ENCODE peak calls at places on chromosomes 2 and 18, in nine cellular contexts. J, O, M, H, A, V, K, Z and N are unnamed samples.
A peak's percentile ranks its signal among the peaks of the same experiment; 100 is the strongest.

GRCh38 chr2:2326653-2327052 is 4.4 kb downstream of the MYT1L start:
- DNase-seq in Z (no peak), H (no peak), M (no peak), K (no peak), O (no peak), J (no peak), V (no peak), A (no peak), N (no peak)

GRCh38 chr2:55311444-55311870 is 42.4 kb upstream of the MTIF2 start:
- DNase-seq in Z (no peak), A (peak; percentile 29), M (no peak), O (no peak), K (no peak), H (peak; percentile 39), V (peak; percentile 57), J (no peak), N (no peak)

GRCh38 chr2:100708333-100708732 is 111.6 kb upstream of the NPAS2 start:
- DNase-seq in K (no peak), M (no peak), O (no peak), A (no peak), H (no peak), Z (no peak), J (no peak), V (no peak), N (no peak)

GRCh38 chr2:240732911-240733622 is 41.4 kb downstream of the AQP12A start:
- DNase-seq in O (no peak), H (no peak), V (no peak), K (no peak), M (no peak), Z (no peak), J (no peak), A (no peak), N (no peak)

GRCh38 chr2:44930274-44930826 is 11.2 kb upstream of the SIX3 start:
- DNase-seq in H (no peak), Z (no peak), J (no peak), K (no peak), M (no peak), V (peak; percentile 40), A (no peak), O (no peak), N (no peak)

GRCh38 chr18:49486617-49486958 is 446 bp downstream of the C18orf32 start:
- DNase-seq in H (no peak), M (peak; percentile 66), K (no peak), V (no peak), A (no peak), O (no peak), J (no peak), Z (no peak), N (no peak)

GRCh38 chr2:86025229-86025820 is 80.4 kb downstream of the POLR1A start:
- DNase-seq in O (no peak), A (no peak), K (no peak), J (no peak), H (no peak), Z (no peak), M (no peak), V (no peak), N (no peak)

GRCh38 chr2:72781500-72781899 is 44.3 kb downstream of the EXOC6B start:
- DNase-seq in A (no peak), V (no peak), O (no peak), H (no peak), M (no peak), J (no peak), K (no peak), Z (no peak), N (no peak)

GRCh38 chr2:17166506-17166905 is 351.7 kb downstream of the RAD51AP2 start:
- DNase-seq in Z (peak; percentile 67), O (no peak), J (no peak), A (no peak), H (no peak), M (no peak), V (no peak), K (no peak), N (no peak)

GRCh38 chr2:101501443-101501842 is 26.5 kb upstream of the RFX8 start:
- DNase-seq in M (no peak), Z (no peak), J (no peak), H (no peak), V (no peak), A (no peak), O (no peak), K (no peak), N (no peak)

GRCh38 chr2:104849618-104850097 is 4.3 kb upstream of the POU3F3 start:
- DNase-seq in O (no peak), K (no peak), V (no peak), H (peak; percentile 84), A (peak; percentile 72), J (no peak), Z (peak; percentile 69), M (no peak), N (peak; percentile 51)

GRCh38 chr18:30623401-30624065 is 419.0 kb downstream of the DSC3 start:
- DNase-seq in O (no peak), K (no peak), Z (no peak), H (no peak), A (no peak), M (no peak), J (no peak), V (no peak), N (no peak)

GRCh38 chr2:101440127-101440738 is 34.7 kb downstream of the RFX8 start:
- DNase-seq in J (no peak), V (no peak), A (no peak), M (no peak), H (no peak), K (no peak), O (no peak), Z (no peak), N (peak; percentile 25)

GRCh38 chr2:71710367-71710766 is 257.0 kb downstream of the DYSF start:
- DNase-seq in O (no peak), A (no peak), H (no peak), Z (no peak), K (no peak), V (no peak), J (no peak), M (no peak), N (no peak)

GRCh38 chr18:23929362-23929940 is 85.1 kb upstream of the TTC39C start:
- DNase-seq in J (no peak), V (no peak), K (no peak), O (no peak), M (no peak), A (no peak), H (no peak), Z (no peak), N (peak; percentile 59)

GRCh38 chr2:239589855-239590254 is 189.0 kb upstream of the HDAC4 start:
- DNase-seq in H (no peak), V (no peak), O (no peak), J (no peak), A (no peak), M (no peak), Z (no peak), K (no peak), N (no peak)

GRCh38 chr18:59005266-59005665 is 134.4 kb upstream of the SEC11C start:
- DNase-seq in K (peak; percentile 28), A (peak; percentile 33), M (no peak), Z (no peak), V (no peak), O (no peak), J (no peak), H (no peak), N (no peak)

GRCh38 chr2:73008261-73009159 is 63.0 kb downstream of the SFXN5 start:
- DNase-seq in Z (no peak), K (no peak), V (no peak), O (no peak), A (no peak), M (no peak), J (peak; percentile 25), H (no peak), N (no peak)

GRCh38 chr2:65371094-65371474 is 61.3 kb downstream of the SPRED2 start:
- DNase-seq in K (no peak), J (no peak), H (no peak), M (no peak), O (no peak), V (no peak), Z (no peak), A (no peak), N (no peak)

GRCh38 chr2:98459776-98460175 is 15.1 kb downstream of the INPP4A start:
- DNase-seq in M (no peak), J (peak; percentile 47), V (no peak), O (no peak), Z (no peak), K (no peak), H (peak; percentile 29), A (no peak), N (no peak)

GRCh38 chr18:49813071-49813320 is 337 bp downstream of the ACAA2 start:
- DNase-seq in K (peak; percentile 25), Z (no peak), V (peak; percentile 48), O (no peak), M (peak; percentile 59), J (no peak), A (peak; percentile 35), H (no peak), N (peak; percentile 71)

GRCh38 chr18:42114310-42114943 is 159.4 kb downstream of the PIK3C3 start:
- DNase-seq in Z (peak; percentile 57), O (no peak), K (peak; percentile 65), V (peak; percentile 22), M (peak; percentile 88), H (peak; percentile 73), A (peak; percentile 58), J (peak; percentile 67), N (peak; percentile 66)

GRCh38 chr2:172849519-172850217 is 114.0 kb downstream of the RAPGEF4 start:
- DNase-seq in A (no peak), K (no peak), O (no peak), H (no peak), Z (no peak), M (no peak), V (no peak), J (no peak), N (no peak)

GRCh38 chr2:201120500-201120899 is 4.5 kb downstream of the CFLAR start:
- DNase-seq in H (no peak), K (no peak), M (peak; percentile 10), A (no peak), V (no peak), Z (no peak), J (no peak), O (no peak), N (no peak)

GRCh38 chr18:22363867-22364463 is 53.8 kb downstream of the CTAGE1 start:
- DNase-seq in A (no peak), J (no peak), K (no peak), Z (no peak), V (no peak), O (no peak), H (no peak), M (no peak), N (peak; percentile 50)

GRCh38 chr2:72414108-72414507 is 266.4 kb upstream of the CYP26B1 start:
- DNase-seq in V (no peak), J (no peak), A (no peak), M (no peak), K (no peak), Z (no peak), H (no peak), O (no peak), N (no peak)

GRCh38 chr18:400466-400865 is 100.0 kb downstream of the COLEC12 start:
- DNase-seq in J (no peak), H (no peak), K (no peak), M (no peak), Z (no peak), O (no peak), A (peak; percentile 29), V (no peak), N (no peak)

GRCh38 chr2:43942001-43942400 is 53.8 kb downstream of the LRPPRC start:
- DNase-seq in O (no peak), A (no peak), V (no peak), M (peak; percentile 21), K (no peak), Z (no peak), J (no peak), H (no peak), N (no peak)

GRCh38 chr2:119366649-119367471 is at the start of the genes C2orf76 and DBI:
- DNase-seq in O (peak; percentile 84), J (peak; percentile 94), K (peak; percentile 96), A (peak; percentile 98), H (peak; percentile 93), Z (peak; percentile 95), V (peak; percentile 98), M (peak; percentile 98), N (peak; percentile 97)

GRCh38 chr2:237692601-237693079 is 65.3 kb downstream of the LRRFIP1 start:
- DNase-seq in M (no peak), A (no peak), V (no peak), K (no peak), Z (no peak), O (no peak), J (no peak), H (peak; percentile 55), N (peak; percentile 46)

GRCh38 chr2:101655941-101656422 is 41.5 kb upstream of the MAP4K4 start:
- DNase-seq in M (no peak), V (no peak), H (no peak), O (no peak), A (peak; percentile 27), J (no peak), Z (no peak), K (no peak), N (no peak)